ENCODE peak calls at places on chromosomes 6 and 20, in six cellular contexts. F is astrocyte, W is omental fat pad, L is mesothelial cell of epicardium, H is heart left ventricle, P is IMR-90. V is an unnamed sample.
A peak's percentile ranks its signal among the peaks of the same experiment; 100 is the strongest.

GRCh38 chr6:56683882-56684281 is 41.2 kb upstream of the DST start:
- DNase-seq in L (no peak), W (no peak), H (peak; percentile 52), P (peak; percentile 93), F (peak; percentile 90), V (peak; percentile 86)

GRCh38 chr6:94683409-94683808 is 893.9 kb upstream of the MANEA start:
- DNase-seq in H (no peak), F (no peak), P (no peak), W (no peak), L (no peak), V (peak; percentile 56)

GRCh38 chr20:32823737-32824588 is 4.2 kb downstream of the MAPRE1 start:
- DNase-seq in F (peak; percentile 30), P (peak; percentile 22), W (no peak), H (no peak), L (no peak), V (no peak)

GRCh38 chr6:137921823-137922222 is 54.8 kb downstream of the TNFAIP3 start:
- DNase-seq in L (no peak), P (no peak), F (no peak), H (no peak), W (no peak), V (no peak)

GRCh38 chr6:34095136-34095505 is 50.8 kb downstream of the GRM4 start:
- DNase-seq in H (no peak), P (no peak), W (no peak), F (no peak), L (no peak), V (no peak)

GRCh38 chr6:74731921-74732320 is 473.9 kb downstream of the COL12A1 start:
- DNase-seq in L (no peak), F (peak; percentile 90), H (no peak), P (peak; percentile 71), W (no peak), V (no peak)

GRCh38 chr6:114172861-114173260 is 170.0 kb downstream of the HS3ST5 start:
- DNase-seq in L (no peak), F (no peak), W (no peak), H (no peak), P (no peak), V (no peak)

GRCh38 chr20:13022401-13023170 is 13.8 kb downstream of the SPTLC3 start:
- DNase-seq in H (no peak), F (peak; percentile 81), W (no peak), P (peak; percentile 82), L (no peak), V (no peak)

GRCh38 chr6:11188161-11188915 is 44.1 kb downstream of the NEDD9 start:
- DNase-seq in H (no peak), L (no peak), P (peak; percentile 43), W (no peak), F (no peak), V (peak; percentile 22)

GRCh38 chr20:37567331-37567665 is 39.6 kb upstream of the BLCAP start:
- DNase-seq in H (no peak), P (no peak), L (no peak), W (no peak), F (no peak), V (no peak)

GRCh38 chr6:152635949-152636674 is 1.1 kb downstream of the SYNE1 start:
- DNase-seq in P (peak; percentile 51), W (no peak), H (peak; percentile 64), L (peak; percentile 44), F (peak; percentile 15), V (no peak)

GRCh38 chr6:100678027-100678426 is 203.1 kb downstream of the ASCC3 start:
- DNase-seq in L (no peak), H (no peak), F (no peak), W (no peak), P (peak; percentile 28), V (no peak)

GRCh38 chr6:17318435-17319165 is 37.4 kb downstream of the RBM24 start:
- DNase-seq in F (no peak), L (no peak), P (no peak), W (no peak), H (no peak), V (no peak)

GRCh38 chr6:158819213-158819976 is at the start of gene EZR:
- DNase-seq in H (peak; percentile 85), P (peak; percentile 57), F (peak; percentile 46), L (peak; percentile 77), W (no peak), V (peak; percentile 65)

GRCh38 chr6:163337958-163338357 is 76.6 kb upstream of the QKI start:
- DNase-seq in F (no peak), L (no peak), P (no peak), W (no peak), H (no peak), V (no peak)

GRCh38 chr6:6699741-6700367 is 111.3 kb downstream of the LY86 start:
- DNase-seq in P (peak; percentile 91), F (peak; percentile 92), W (peak; percentile 73), H (peak; percentile 83), L (peak; percentile 82), V (peak; percentile 98)

GRCh38 chr20:47360489-47361267 is 4.2 kb upstream of the ZMYND8 start:
- DNase-seq in P (peak; percentile 98), L (peak; percentile 81), H (peak; percentile 93), F (peak; percentile 97), W (peak; percentile 37), V (peak; percentile 85)

GRCh38 chr6:98605705-98606104 is 228.7 kb upstream of the POU3F2 start:
- DNase-seq in L (no peak), P (no peak), F (no peak), W (no peak), H (no peak), V (no peak)
- TF ChIP-seq CTCF in L (no peak), P (no peak), F (no peak), W (no peak), H (no peak), V (no peak)

DNA sequence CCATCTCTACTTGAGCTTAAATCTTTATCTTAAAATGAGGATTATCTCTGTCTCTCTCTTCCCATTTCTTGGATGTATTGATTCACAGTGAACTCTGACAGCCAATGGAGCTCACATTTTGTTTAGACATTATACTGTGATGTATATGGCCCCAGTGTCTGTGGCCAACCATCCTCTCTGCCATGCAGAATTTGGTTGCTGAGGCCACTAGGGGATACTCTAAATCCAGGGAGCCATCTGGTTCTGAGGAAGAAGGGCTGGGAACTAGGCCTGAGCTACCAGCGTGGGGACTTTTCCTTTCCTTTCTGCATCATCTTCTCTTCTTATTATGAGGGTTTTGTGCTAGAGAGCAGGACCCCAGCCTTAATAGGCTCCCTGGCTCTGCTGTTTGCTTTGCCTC is 59.1 kb upstream of the RIPOR2 start:
- DNase-seq in W (no peak), L (no peak), H (no peak), P (no peak), F (no peak), V (no peak)
- TF ChIP-seq CTCF in W (no peak), L (no peak), H (no peak), P (no peak), F (no peak), V (peak; percentile 9)

DNA sequence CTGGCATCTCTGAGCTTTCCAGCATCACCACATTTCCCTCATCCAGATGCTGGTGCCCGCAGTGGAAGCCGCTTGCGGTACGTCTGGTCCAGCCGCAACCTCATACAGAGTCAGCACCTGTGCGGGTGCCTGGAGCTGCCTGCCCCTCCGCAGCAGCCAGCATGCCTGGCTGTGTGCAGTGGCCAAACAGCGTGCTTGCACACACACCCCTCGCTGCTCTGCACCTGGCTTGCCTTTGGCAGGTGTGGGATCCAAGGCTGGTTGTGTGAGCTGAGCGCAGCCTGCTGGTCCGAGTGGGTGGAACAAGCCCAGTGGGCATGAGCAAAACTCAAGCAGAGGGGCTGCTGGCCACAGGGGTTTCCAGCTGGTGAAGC is 3.1 kb upstream of the HINT3 start:
- DNase-seq in W (no peak), L (no peak), P (no peak), F (no peak), H (no peak), V (no peak)
- TF ChIP-seq CTCF in W (no peak), L (no peak), P (peak; percentile 28), F (peak; percentile 1), H (no peak), V (peak; percentile 78)

DNA sequence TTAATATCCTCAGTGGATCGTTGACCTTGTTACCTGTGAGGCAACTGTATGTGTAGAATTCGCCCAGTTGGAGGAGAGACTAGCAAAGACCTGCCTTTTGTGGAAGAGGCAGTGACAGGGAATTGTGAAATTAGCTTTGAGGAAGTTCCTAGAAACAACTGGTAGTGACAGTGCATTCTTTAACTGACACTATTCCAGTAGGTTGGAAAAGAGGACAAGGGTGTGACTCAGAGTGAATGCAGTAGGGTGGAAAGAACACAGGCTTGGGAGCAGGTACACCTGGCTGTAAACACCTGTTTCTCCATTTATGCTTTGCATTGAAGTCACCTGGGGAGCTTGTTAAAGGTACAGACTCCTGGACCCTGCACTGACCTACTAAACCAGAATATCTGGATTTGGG is 295.7 kb downstream of the PHACTR1 start:
- DNase-seq in W (no peak), F (no peak), H (no peak), P (no peak), L (no peak), V (peak; percentile 18)
- TF ChIP-seq CTCF in W (no peak), F (no peak), H (no peak), P (no peak), L (no peak), V (no peak)

DNA sequence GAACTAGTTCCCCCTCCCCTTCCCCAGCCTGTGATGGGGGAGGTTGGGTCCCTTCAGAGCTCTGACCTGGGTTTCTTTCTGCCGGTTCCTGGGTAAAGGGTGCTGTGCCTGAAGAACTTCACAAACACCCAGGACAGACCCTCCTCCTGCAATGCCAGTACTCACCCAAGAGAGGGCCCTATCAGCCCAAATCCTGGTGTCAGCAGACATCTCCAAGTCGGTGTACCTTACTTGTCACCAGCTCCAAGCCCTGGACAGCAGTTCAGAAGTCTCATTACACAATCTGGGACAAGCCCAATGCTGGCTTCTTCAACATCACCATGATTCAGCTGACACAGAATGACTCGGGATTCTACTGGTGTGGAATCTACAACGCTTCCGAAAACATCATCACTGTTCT is 467 bp downstream of the TREML4 start:
- DNase-seq in H (no peak), P (no peak), F (no peak), L (no peak), W (no peak), V (no peak)
- TF ChIP-seq CTCF in H (no peak), P (no peak), F (no peak), L (no peak), W (no peak), V (no peak)

DNA sequence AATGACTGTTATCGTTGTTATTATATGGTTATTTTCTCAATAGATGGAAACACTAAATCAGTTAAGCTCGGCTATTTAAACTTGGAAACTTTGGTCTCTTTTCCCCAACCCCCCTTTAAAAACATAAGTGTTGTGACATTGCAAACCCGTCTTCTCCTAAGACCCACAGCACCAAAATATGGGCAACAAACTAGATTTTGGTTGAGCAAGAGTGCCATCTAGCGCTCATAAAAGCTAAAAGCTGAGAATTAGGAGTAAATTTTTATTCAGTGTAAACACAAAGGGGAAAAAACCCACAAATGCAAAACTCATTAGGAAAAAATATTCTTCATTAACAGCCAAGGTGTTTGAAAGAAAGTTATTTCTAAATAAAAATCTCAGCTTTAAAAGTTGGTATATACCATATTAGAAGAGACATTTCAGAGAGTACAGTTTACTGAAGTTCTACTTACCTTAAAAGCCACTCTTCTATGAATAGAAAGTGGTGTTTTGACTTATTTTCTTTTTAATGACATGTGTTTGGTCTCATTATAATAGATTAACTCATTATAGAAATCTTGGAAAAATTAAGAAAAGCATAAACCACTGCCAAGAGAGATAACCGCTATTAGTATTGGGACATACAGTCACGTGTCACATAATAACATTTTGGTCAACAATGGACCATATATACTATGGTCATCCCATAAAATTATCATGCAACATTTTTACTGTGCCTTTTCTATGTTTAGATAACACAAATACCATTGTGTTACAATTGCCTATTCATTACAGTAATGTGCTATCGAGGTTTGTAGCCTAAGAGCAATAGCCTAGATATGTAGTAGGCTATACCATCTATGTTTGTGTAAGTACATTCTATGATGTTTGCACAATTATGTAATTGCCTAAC is 21.1 kb downstream of the SESN1 start:
- DNase-seq in P (peak; percentile 76), L (no peak), F (peak; percentile 37), W (no peak), H (peak; percentile 42), V (no peak)
- TF ChIP-seq CTCF in P (peak; percentile 75), L (peak; percentile 54), F (peak; percentile 73), W (no peak), H (peak; percentile 75), V (peak; percentile 81)

V was measured in foreskin keratinocyte.